ENCODE peak calls at places on chromosome 14, in seven cellular contexts. T, U, D, M, P, R and N are unnamed samples.

GRCh38 chr14:60197629-60198318 is 32.6 kb upstream of the DHRS7 start:
- DNase-seq in T (no peak), U (no peak), D (no peak), M (no peak), P (no peak), R (no peak), N (no peak)

GRCh38 chr14:45939572-45939971 is 686.6 kb upstream of the MIS18BP1 start:
- DNase-seq in T (no peak), U (no peak), D (no peak), M (no peak), P (no peak), R (no peak), N (no peak)

GRCh38 chr14:58882577-58883018 is 244.8 kb downstream of the DACT1 start:
- DNase-seq in T (no peak), U (no peak), D (no peak), M (no peak), P (no peak), R (no peak), N (no peak)

GRCh38 chr14:101347893-101348777 is 213.2 kb upstream of the DIO3 start:
- DNase-seq in T (no peak), U (no peak), D (no peak), M (no peak), P (no peak), R (peak; percentile 11), N (no peak)

GRCh38 chr14:65787461-65787860 is 374.9 kb downstream of the FUT8 start:
- DNase-seq in T (no peak), U (no peak), D (no peak), M (no peak), P (no peak), R (no peak), N (no peak)

GRCh38 chr14:22070119-22070982 is 396.7 kb upstream of the OR4E1 start:
- DNase-seq in T (no peak), U (no peak), D (no peak), M (no peak), P (peak; percentile 60), R (no peak), N (peak; percentile 31)

GRCh38 chr14:23910081-23910875 is 43.3 kb upstream of the DHRS4 start:
- DNase-seq in T (no peak), U (no peak), D (no peak), M (peak; percentile 38), P (peak; percentile 92), R (peak; percentile 69), N (peak; percentile 54)

GRCh38 chr14:96056509-96057422 is 17.6 kb downstream of the C14orf132 start:
- DNase-seq in T (no peak), U (no peak), D (no peak), M (no peak), P (peak; percentile 45), R (peak; percentile 36), N (no peak)

GRCh38 chr14:53608369-53608768 is 348.3 kb downstream of the BMP4 start:
- DNase-seq in T (no peak), U (no peak), D (no peak), M (peak; percentile 74), P (no peak), R (peak; percentile 47), N (peak; percentile 64)

GRCh38 chr14:101961011-101961721 is 3.2 kb upstream of the DYNC1H1 start:
- DNase-seq in T (peak; percentile 85), U (peak; percentile 36), D (no peak), M (peak; percentile 63), P (peak; percentile 84), R (peak; percentile 82), N (peak; percentile 83)

DNA sequence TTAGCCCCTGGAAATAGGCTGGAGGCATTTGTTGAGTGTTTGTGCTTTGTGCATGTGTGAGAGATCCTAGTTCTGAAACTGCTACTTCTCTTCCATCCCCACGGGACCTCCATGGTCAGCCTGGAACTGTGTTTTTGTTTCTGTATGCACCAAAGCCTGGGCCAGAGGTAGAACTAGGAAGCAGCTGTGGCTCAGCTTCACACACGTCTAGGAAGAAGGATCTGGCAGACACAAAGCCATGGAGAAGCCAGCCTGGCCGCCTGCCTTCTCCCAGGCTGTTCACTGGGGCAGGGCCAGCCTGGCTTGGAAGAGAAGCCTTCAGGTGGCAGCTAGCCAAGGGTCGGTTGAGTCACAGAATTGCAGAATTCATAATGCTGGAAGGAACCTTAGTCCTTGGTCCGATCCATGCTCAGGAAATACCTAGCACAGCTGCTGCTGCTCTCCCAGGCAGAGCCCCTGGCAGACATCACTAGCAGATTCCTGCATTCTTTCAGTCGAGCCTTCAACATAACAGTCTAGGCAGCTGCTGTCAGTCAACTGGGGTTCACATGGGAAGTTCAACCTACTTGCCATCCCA is 27.0 kb downstream of the RIN3 start:
- DNase-seq in T (peak; percentile 98), U (no peak), D (peak; percentile 88), M (peak; percentile 59), P (no peak), R (peak; percentile 64), N (peak; percentile 89)
- TF ChIP-seq POLR2A in T (no peak), U (no peak), D (no peak), M (no peak), P (no peak), R (no peak), N (no peak)

GRCh38 chr14:88864198-88864597 is 39.7 kb downstream of the TTC8 start:
- DNase-seq in T (no peak), U (no peak), D (no peak), M (no peak), P (no peak), R (no peak), N (no peak)
- TF ChIP-seq CTCF in T (no peak), U (no peak), D (no peak), M (no peak), P (no peak), R (no peak), N (no peak)

DNA sequence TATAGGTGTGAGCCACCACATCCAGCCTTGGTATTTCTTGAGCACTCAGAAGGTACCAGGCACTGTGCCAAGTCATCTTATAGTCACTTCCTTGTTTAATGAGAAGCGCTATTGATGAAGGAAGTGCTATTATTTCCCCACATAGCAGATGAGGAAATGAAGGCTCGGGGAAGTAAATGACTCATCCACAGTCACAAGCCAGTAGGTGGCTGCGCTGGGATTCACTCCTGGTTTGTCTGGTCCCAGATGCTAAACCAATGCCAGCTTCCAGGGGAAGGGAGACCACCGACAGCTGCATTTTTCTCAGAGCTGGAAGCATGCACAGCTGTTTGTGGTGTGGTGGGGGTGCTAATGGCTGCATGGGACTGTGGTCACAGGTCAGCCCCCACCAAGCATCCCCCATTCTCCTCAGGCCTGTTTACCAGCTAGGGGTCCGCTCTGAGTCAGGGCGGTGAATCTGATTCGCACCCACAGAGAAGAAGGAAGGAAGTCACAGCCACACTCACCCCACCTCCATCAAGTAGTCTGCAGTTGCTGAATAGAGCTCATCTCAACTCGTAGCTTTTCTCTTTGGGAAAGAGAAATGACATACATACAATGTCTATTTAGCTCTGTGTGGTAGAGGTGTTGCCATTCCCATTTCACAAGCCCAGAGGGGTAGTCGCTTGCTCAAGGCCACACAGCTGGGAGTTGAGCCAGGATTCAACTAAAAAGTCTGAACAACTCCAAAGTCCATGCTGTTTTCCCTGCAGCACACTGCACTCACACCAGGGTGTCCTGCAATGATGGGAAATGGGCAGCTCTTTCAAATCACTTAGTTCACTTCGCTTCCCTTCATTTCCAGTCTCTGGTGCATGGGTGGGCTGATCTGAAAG is 6.3 kb upstream of the LTBP2 start:
- DNase-seq in T (no peak), U (no peak), D (no peak), M (peak; percentile 88), P (no peak), R (peak; percentile 48), N (peak; percentile 46)
- TF ChIP-seq POLR2AphosphoS5 in T (peak; percentile 24), U (no peak), D (no peak), M (no peak), P (no peak), R (peak; percentile 27), N (no peak)

DNA sequence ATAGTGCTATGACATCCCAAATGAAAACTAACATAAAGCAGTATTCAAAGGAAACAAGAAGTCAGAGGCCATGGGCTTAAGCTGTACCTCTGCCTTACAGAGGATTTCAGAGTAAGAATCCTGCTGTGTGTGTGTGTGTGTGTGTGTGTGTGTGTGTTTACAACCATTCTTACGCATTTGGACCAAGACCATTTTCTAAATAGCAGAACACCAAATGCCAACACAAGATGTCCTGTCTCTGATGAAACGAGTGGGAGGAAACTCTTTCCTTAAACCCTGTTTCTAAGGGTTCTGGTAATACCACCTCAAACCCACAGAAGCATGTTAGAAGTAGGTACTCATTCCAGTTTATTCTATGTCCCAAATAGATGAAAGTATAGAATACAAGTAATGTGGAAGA is 64.5 kb downstream of the PPP1R36 start:
- DNase-seq in T (no peak), U (no peak), D (no peak), M (no peak), P (peak; percentile 7), R (no peak), N (no peak)
- TF ChIP-seq POLR2A in T (no peak), U (no peak), D (no peak), M (no peak), P (no peak), R (no peak), N (no peak)

DNA sequence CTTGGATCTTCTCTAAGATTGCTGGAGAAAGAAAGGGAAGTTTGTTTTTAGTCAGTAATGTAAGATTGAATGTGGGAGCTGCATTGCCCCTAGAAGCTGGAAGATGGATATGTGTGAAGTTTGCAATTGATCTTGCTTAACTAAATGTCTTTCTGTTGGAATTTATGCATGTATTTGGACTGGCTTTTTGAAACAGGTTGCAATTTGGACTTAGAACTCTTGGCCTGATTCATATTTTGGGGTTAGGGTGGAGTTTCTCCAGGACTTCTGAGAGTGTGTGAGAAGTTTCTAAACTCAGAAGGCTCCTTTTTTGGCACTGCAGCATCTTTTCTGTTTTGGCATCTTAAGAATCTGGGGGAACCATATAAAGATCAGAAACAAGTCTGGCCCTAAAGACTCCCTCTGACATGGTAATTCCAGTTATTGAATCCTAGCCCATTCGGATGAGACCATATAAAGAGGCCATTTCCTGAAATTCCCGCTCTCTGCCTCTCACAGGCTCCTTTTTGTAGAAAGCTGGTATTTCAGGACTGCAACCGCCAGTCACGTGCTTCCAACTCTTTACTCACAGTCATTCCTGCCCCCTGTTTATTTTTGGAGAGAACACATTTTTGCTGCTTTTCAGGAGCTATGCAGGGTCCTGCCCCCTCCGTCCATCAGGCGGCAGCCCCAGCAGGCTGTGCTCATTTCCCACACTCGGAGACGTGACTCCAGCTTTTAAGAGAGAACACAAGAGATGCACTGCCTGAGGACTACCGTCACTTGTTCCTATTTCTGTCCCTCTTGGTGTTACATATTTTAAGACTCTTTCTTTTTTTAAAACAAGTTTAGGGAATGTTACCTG is 26.6 kb downstream of the IFT43 start:
- DNase-seq in T (peak; percentile 72), U (no peak), D (no peak), M (no peak), P (peak; percentile 47), R (no peak), N (no peak)
- TF ChIP-seq CTCF in T (peak; percentile 30), U (no peak), D (no peak), M (no peak), P (no peak), R (no peak), N (no peak)